ENCODE peak calls at places on chromosome X, in five cellular contexts. One of them, this sample, is unnamed.

GRCh38 chrX:139759637-139760036 is 51.7 kb upstream of the MCF2 start:
- DNase-seq in GM12878: no peak
- DNase-seq in endothelial cell of umbilical vein: peak; percentile 18
- DNase-seq in H1: no peak
- DNase-seq in HCT116: no peak
- DNase-seq in this sample: peak; percentile 62

GRCh38 chrX:125436855-125437254 is 117.2 kb downstream of the TEX13C start:
- DNase-seq in GM12878: no peak
- DNase-seq in endothelial cell of umbilical vein: no peak
- DNase-seq in HCT116: no peak
- DNase-seq in H1: no peak
- DNase-seq in this sample: peak; percentile 50

GRCh38 chrX:21840199-21840557 is 761 bp downstream of the MBTPS2 start:
- DNase-seq in HCT116: no peak
- DNase-seq in GM12878: no peak
- DNase-seq in H1: no peak
- DNase-seq in endothelial cell of umbilical vein: no peak
- DNase-seq in this sample: no peak

GRCh38 chrX:135975421-135975820 is 1.6 kb upstream of the MMGT1 start:
- DNase-seq in endothelial cell of umbilical vein: no peak
- DNase-seq in H1: no peak
- DNase-seq in HCT116: no peak
- DNase-seq in GM12878: no peak
- DNase-seq in this sample: no peak

GRCh38 chrX:40166582-40166981 is 68.8 kb upstream of the BCOR start:
- DNase-seq in HCT116: no peak
- DNase-seq in GM12878: no peak
- DNase-seq in endothelial cell of umbilical vein: no peak
- DNase-seq in H1: no peak
- DNase-seq in this sample: peak; percentile 29

GRCh38 chrX:115582871-115583729 is 22.1 kb downstream of the PLS3 start:
- DNase-seq in endothelial cell of umbilical vein: peak; percentile 44
- DNase-seq in HCT116: no peak
- DNase-seq in H1: no peak
- DNase-seq in GM12878: no peak
- DNase-seq in this sample: peak; percentile 49

GRCh38 chrX:45743081-45743533 is 542.4 kb upstream of the DIPK2B start:
- DNase-seq in GM12878: no peak
- DNase-seq in endothelial cell of umbilical vein: peak; percentile 61
- DNase-seq in HCT116: peak; percentile 76
- DNase-seq in H1: no peak
- DNase-seq in this sample: peak; percentile 39

GRCh38 chrX:107448625-107449468 is 605 bp upstream of the FRMPD3 start:
- DNase-seq in endothelial cell of umbilical vein: no peak
- DNase-seq in H1: no peak
- DNase-seq in GM12878: no peak
- DNase-seq in HCT116: no peak
- DNase-seq in this sample: peak; percentile 59

GRCh38 chrX:14676431-14676830 is 147.1 kb downstream of the GLRA2 start:
- DNase-seq in HCT116: no peak
- DNase-seq in GM12878: no peak
- DNase-seq in endothelial cell of umbilical vein: peak; percentile 31
- DNase-seq in H1: no peak
- DNase-seq in this sample: no peak

GRCh38 chrX:74788545-74789086 is 136.6 kb downstream of the NEXMIF start:
- DNase-seq in HCT116: no peak
- DNase-seq in GM12878: no peak
- DNase-seq in H1: no peak
- DNase-seq in endothelial cell of umbilical vein: no peak
- DNase-seq in this sample: peak; percentile 35

GRCh38 chrX:153688900-153689590 is 1.3 kb downstream of the SLC6A8 start:
- DNase-seq in GM12878: no peak
- DNase-seq in H1: no peak
- DNase-seq in HCT116: no peak
- DNase-seq in endothelial cell of umbilical vein: peak; percentile 6
- DNase-seq in this sample: no peak

GRCh38 chrX:21574793-21575192 is 83.3 kb downstream of the KLHL34 start:
- DNase-seq in GM12878: no peak
- DNase-seq in H1: no peak
- DNase-seq in HCT116: no peak
- DNase-seq in endothelial cell of umbilical vein: no peak
- DNase-seq in this sample: no peak

GRCh38 chrX:12241026-12241425 is 102.8 kb downstream of the FRMPD4 start:
- DNase-seq in H1: no peak
- DNase-seq in HCT116: no peak
- DNase-seq in endothelial cell of umbilical vein: no peak
- DNase-seq in GM12878: no peak
- DNase-seq in this sample: no peak

GRCh38 chrX:18674417-18674787 is 2.5 kb upstream of the RS1 start:
- DNase-seq in endothelial cell of umbilical vein: peak; percentile 4
- DNase-seq in H1: no peak
- DNase-seq in HCT116: no peak
- DNase-seq in GM12878: no peak
- DNase-seq in this sample: peak; percentile 59

GRCh38 chrX:68947882-68948605 is 119.2 kb downstream of the EFNB1 start:
- DNase-seq in HCT116: no peak
- DNase-seq in endothelial cell of umbilical vein: no peak
- DNase-seq in H1: no peak
- DNase-seq in GM12878: no peak
- DNase-seq in this sample: no peak

GRCh38 chrX:74492720-74493201 is 71.5 kb downstream of the SLC16A2 start:
- DNase-seq in H1: no peak
- DNase-seq in HCT116: no peak
- DNase-seq in endothelial cell of umbilical vein: no peak
- DNase-seq in GM12878: no peak
- DNase-seq in this sample: peak; percentile 66

GRCh38 chrX:153953342-153953830 is 8.9 kb upstream of the RENBP start:
- DNase-seq in H1: no peak
- DNase-seq in HCT116: no peak
- DNase-seq in endothelial cell of umbilical vein: peak; percentile 42
- DNase-seq in GM12878: no peak
- DNase-seq in this sample: peak; percentile 71

GRCh38 chrX:131704136-131704695 is 160.3 kb downstream of the OR13H1 start:
- DNase-seq in HCT116: no peak
- DNase-seq in endothelial cell of umbilical vein: no peak
- DNase-seq in H1: no peak
- DNase-seq in GM12878: peak; percentile 87
- DNase-seq in this sample: peak; percentile 6

GRCh38 chrX:53374222-53374820 is 48.1 kb downstream of the SMC1A start:
- DNase-seq in HCT116: no peak
- DNase-seq in endothelial cell of umbilical vein: no peak
- DNase-seq in GM12878: no peak
- DNase-seq in H1: no peak
- DNase-seq in this sample: no peak

GRCh38 chrX:31929366-31929765 is 857.5 kb upstream of the FTHL17 start:
- DNase-seq in HCT116: no peak
- DNase-seq in H1: no peak
- DNase-seq in endothelial cell of umbilical vein: no peak
- DNase-seq in GM12878: no peak
- DNase-seq in this sample: no peak

GRCh38 chrX:71181558-71181909 is 36.9 kb downstream of the NLGN3 start:
- DNase-seq in H1: no peak
- DNase-seq in HCT116: no peak
- DNase-seq in endothelial cell of umbilical vein: no peak
- DNase-seq in GM12878: no peak
- DNase-seq in this sample: no peak

GRCh38 chrX:20244936-20245335 is 21.8 kb downstream of the RPS6KA3 start:
- DNase-seq in HCT116: no peak
- DNase-seq in GM12878: no peak
- DNase-seq in endothelial cell of umbilical vein: no peak
- DNase-seq in H1: no peak
- DNase-seq in this sample: no peak

GRCh38 chrX:38335382-38335781 is 8.1 kb upstream of the RPGR start:
- DNase-seq in endothelial cell of umbilical vein: no peak
- DNase-seq in GM12878: no peak
- DNase-seq in HCT116: no peak
- DNase-seq in H1: no peak
- DNase-seq in this sample: no peak

GRCh38 chrX:9327747-9328145 is 137.1 kb upstream of the TBL1X start:
- DNase-seq in HCT116: no peak
- DNase-seq in endothelial cell of umbilical vein: no peak
- DNase-seq in H1: no peak
- DNase-seq in GM12878: no peak
- DNase-seq in this sample: no peak

GRCh38 chrX:45771114-45771513 is 570.4 kb upstream of the DIPK2B start:
- DNase-seq in endothelial cell of umbilical vein: peak; percentile 86
- DNase-seq in H1: no peak
- DNase-seq in GM12878: no peak
- DNase-seq in HCT116: peak; percentile 77
- DNase-seq in this sample: no peak

GRCh38 chrX:130625381-130625780 is 223.6 kb downstream of the RBMX2 start:
- DNase-seq in endothelial cell of umbilical vein: no peak
- DNase-seq in H1: no peak
- DNase-seq in GM12878: no peak
- DNase-seq in HCT116: no peak
- DNase-seq in this sample: no peak

GRCh38 chrX:119755981-119756533 is 2.3 kb upstream of the SOWAHD start:
- DNase-seq in GM12878: peak; percentile 85
- DNase-seq in H1: no peak
- DNase-seq in HCT116: no peak
- DNase-seq in endothelial cell of umbilical vein: no peak
- DNase-seq in this sample: no peak

GRCh38 chrX:12771445-12772069 is 19.7 kb upstream of the PRPS2 start:
- DNase-seq in H1: no peak
- DNase-seq in endothelial cell of umbilical vein: peak; percentile 33
- DNase-seq in GM12878: peak; percentile 20
- DNase-seq in HCT116: peak; percentile 44
- DNase-seq in this sample: peak; percentile 72

GRCh38 chrX:56800307-56800706 is 71.3 kb downstream of the NBDY start:
- DNase-seq in HCT116: no peak
- DNase-seq in H1: no peak
- DNase-seq in GM12878: no peak
- DNase-seq in endothelial cell of umbilical vein: no peak
- DNase-seq in this sample: no peak

GRCh38 chrX:15644560-15644872 is 20.1 kb downstream of the CLTRN start:
- DNase-seq in endothelial cell of umbilical vein: no peak
- DNase-seq in HCT116: no peak
- DNase-seq in GM12878: no peak
- DNase-seq in H1: no peak
- DNase-seq in this sample: no peak

GRCh38 chrX:31153475-31154047 is 81.7 kb upstream of the FTHL17 start:
- DNase-seq in GM12878: no peak
- DNase-seq in H1: no peak
- DNase-seq in endothelial cell of umbilical vein: no peak
- DNase-seq in HCT116: no peak
- DNase-seq in this sample: no peak

GRCh38 chrX:11190745-11191510 is 79.8 kb downstream of the HCCS start:
- DNase-seq in endothelial cell of umbilical vein: no peak
- DNase-seq in HCT116: no peak
- DNase-seq in GM12878: no peak
- DNase-seq in H1: no peak
- DNase-seq in this sample: no peak

GRCh38 chrX:138945219-138945618 is 233.7 kb upstream of the FGF13 start:
- DNase-seq in HCT116: no peak
- DNase-seq in GM12878: no peak
- DNase-seq in H1: no peak
- DNase-seq in endothelial cell of umbilical vein: no peak
- DNase-seq in this sample: no peak

GRCh38 chrX:153866302-153867019 is 19.5 kb downstream of the L1CAM start:
- DNase-seq in H1: no peak
- DNase-seq in endothelial cell of umbilical vein: no peak
- DNase-seq in HCT116: no peak
- DNase-seq in GM12878: no peak
- DNase-seq in this sample: no peak

GRCh38 chrX:65900850-65901844 is 138.7 kb downstream of the VSIG4 start:
- DNase-seq in GM12878: no peak
- DNase-seq in HCT116: no peak
- DNase-seq in endothelial cell of umbilical vein: no peak
- DNase-seq in H1: no peak
- DNase-seq in this sample: no peak
- H4K20me1 ChIP-seq in GM12878: no peaks in the 10 kb centered on the region
- H4K20me1 ChIP-seq in HCT116: no peaks in the 10 kb centered on the region
- H4K20me1 ChIP-seq in endothelial cell of umbilical vein: no peaks in the 10 kb centered on the region
- H4K20me1 ChIP-seq in H1: no peaks in the 10 kb centered on the region
- H4K20me1 ChIP-seq in this sample: no peaks in the 10 kb centered on the region

DNA sequence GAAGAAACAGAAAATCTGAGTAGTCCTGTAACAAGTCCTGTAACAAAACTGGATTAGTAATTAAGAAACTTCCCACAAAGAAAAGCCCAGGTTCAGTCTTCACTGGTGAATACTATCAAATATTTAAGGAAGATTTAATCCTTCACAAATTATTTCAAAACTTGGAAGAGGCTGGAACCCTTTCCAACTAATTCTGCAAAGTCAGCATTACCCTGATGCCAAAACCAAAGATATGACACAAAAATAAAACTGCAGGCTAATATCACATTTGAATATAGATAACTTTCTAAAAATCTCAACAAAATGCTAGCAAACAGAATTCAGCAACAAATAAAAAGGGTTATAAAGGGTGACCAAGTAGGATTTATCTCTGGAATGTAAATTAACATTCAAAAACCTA is 80.5 kb downstream of the AR start:
- DNase-seq in endothelial cell of umbilical vein: no peak
- DNase-seq in GM12878: no peak
- DNase-seq in H1: no peak
- DNase-seq in HCT116: no peak
- DNase-seq in this sample: no peak
- TF ChIP-seq EZH2 in endothelial cell of umbilical vein: no peak
- TF ChIP-seq EZH2 in GM12878: no peak
- TF ChIP-seq EZH2 in H1: no peak
- TF ChIP-seq EZH2 in HCT116: no peak
- TF ChIP-seq EZH2 in this sample: no peak

DNA sequence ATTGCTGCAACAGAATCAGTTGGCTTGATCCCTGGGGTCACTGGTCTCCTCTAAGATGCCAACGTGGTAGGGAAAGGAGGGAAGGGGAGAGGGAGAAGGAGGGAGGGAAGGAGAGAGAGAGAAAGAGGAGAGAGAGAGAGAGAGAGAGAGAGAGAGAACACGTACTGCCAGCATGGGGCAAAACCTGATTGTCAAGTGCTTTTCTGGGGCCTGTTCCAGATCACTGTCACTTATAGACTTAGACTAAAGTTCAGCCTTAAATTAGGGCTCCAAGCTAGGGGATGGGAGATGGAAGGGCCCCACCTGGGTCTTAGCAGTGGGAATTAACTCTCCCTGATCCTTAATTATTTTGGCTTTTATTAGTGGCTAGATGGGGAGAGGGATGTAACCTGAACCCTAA is 12.9 kb downstream of the SHROOM4 start:
- DNase-seq in GM12878: no peak
- DNase-seq in H1: no peak
- DNase-seq in HCT116: no peak
- DNase-seq in endothelial cell of umbilical vein: peak; percentile 21
- DNase-seq in this sample: no peak
- TF ChIP-seq POLR2AphosphoS5 in GM12878: no peak
- TF ChIP-seq POLR2AphosphoS5 in H1: no peak
- TF ChIP-seq POLR2AphosphoS5 in HCT116: no peak
- TF ChIP-seq POLR2AphosphoS5 in endothelial cell of umbilical vein: no peak
- TF ChIP-seq POLR2AphosphoS5 in this sample: no peak

DNA sequence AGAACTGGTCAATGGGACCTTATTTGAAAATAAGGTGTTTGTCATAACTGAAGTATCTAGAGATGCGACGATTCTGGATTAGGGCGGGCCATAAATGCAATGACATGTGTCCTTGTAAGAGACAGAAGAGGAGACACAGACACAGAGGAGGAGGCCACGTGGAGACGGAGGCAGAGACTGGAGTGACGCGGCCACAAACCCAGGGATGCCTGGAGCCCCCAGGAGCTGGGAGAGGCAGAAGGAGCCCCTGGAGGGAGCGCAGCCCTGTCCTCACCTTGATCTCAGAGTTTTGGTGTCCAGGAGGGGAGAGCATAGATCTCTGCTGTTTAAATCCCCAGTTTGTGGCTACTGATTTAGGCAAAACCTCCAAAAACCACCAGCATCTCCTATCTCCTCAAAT is 5.0 kb downstream of the GTPBP6 start:
- DNase-seq in H1: no peak
- DNase-seq in GM12878: no peak
- DNase-seq in HCT116: no peak
- DNase-seq in endothelial cell of umbilical vein: no peak
- DNase-seq in this sample: no peak
- H4K20me1 ChIP-seq in H1: no peaks in the 10 kb centered on the region
- H4K20me1 ChIP-seq in GM12878: no peaks in the 10 kb centered on the region
- H4K20me1 ChIP-seq in HCT116: no peaks in the 10 kb centered on the region
- H4K20me1 ChIP-seq in endothelial cell of umbilical vein: no peaks in the 10 kb centered on the region
- H4K20me1 ChIP-seq in this sample: no peaks in the 10 kb centered on the region

This sample was measured in GM23338.